ENCODE peak calls at places on chromosomes 3 and 15, in six cellular contexts. One of them, this sample, is unnamed.

GRCh38 chr3:58341376-58341775 is 8.7 kb downstream of the PXK start:
- DNase-seq in GM12864: no peak
- DNase-seq in A549: no peak
- DNase-seq in lung: no peak
- DNase-seq in astrocyte of the spinal cord: no peak
- DNase-seq in choroid plexus epithelial cell: no peak
- DNase-seq in this sample: no peak

GRCh38 chr3:39372831-39373230 is 10.3 kb upstream of the SLC25A38 start:
- DNase-seq in GM12864: no peak
- DNase-seq in A549: no peak
- DNase-seq in lung: no peak
- DNase-seq in astrocyte of the spinal cord: no peak
- DNase-seq in choroid plexus epithelial cell: no peak
- DNase-seq in this sample: no peak

GRCh38 chr3:112778298-112779008 is 68.2 kb downstream of the CD200R1L start:
- DNase-seq in GM12864: no peak
- DNase-seq in A549: no peak
- DNase-seq in lung: no peak
- DNase-seq in astrocyte of the spinal cord: peak
- DNase-seq in choroid plexus epithelial cell: peak
- DNase-seq in this sample: no peak

GRCh38 chr15:37777006-37777405 is 157.4 kb upstream of the TMCO5A start:
- DNase-seq in GM12864: no peak
- DNase-seq in A549: no peak
- DNase-seq in lung: no peak
- DNase-seq in astrocyte of the spinal cord: no peak
- DNase-seq in choroid plexus epithelial cell: no peak
- DNase-seq in this sample: no peak

GRCh38 chr3:129305592-129306091 is 27.0 kb downstream of the HMCES start:
- DNase-seq in GM12864: no peak
- DNase-seq in A549: no peak
- DNase-seq in lung: peak
- DNase-seq in astrocyte of the spinal cord: peak
- DNase-seq in choroid plexus epithelial cell: peak
- DNase-seq in this sample: no peak

GRCh38 chr3:122247825-122248185 is 64.3 kb downstream of the CASR start:
- DNase-seq in GM12864: no peak
- DNase-seq in A549: no peak
- DNase-seq in lung: no peak
- DNase-seq in astrocyte of the spinal cord: peak
- DNase-seq in choroid plexus epithelial cell: no peak
- DNase-seq in this sample: no peak

GRCh38 chr3:69392415-69392814 is 6.5 kb upstream of the FRMD4B start:
- DNase-seq in GM12864: no peak
- DNase-seq in A549: no peak
- DNase-seq in lung: no peak
- DNase-seq in astrocyte of the spinal cord: no peak
- DNase-seq in choroid plexus epithelial cell: no peak
- DNase-seq in this sample: no peak

GRCh38 chr3:18237251-18238005 is 187.7 kb downstream of the SATB1 start:
- DNase-seq in GM12864: no peak
- DNase-seq in A549: no peak
- DNase-seq in lung: no peak
- DNase-seq in astrocyte of the spinal cord: peak
- DNase-seq in choroid plexus epithelial cell: peak
- DNase-seq in this sample: no peak

GRCh38 chr3:13277860-13278531 is 142.1 kb downstream of the NUP210 start:
- DNase-seq in GM12864: no peak
- DNase-seq in A549: no peak
- DNase-seq in lung: no peak
- DNase-seq in astrocyte of the spinal cord: no peak
- DNase-seq in choroid plexus epithelial cell: no peak
- DNase-seq in this sample: no peak

DNA sequence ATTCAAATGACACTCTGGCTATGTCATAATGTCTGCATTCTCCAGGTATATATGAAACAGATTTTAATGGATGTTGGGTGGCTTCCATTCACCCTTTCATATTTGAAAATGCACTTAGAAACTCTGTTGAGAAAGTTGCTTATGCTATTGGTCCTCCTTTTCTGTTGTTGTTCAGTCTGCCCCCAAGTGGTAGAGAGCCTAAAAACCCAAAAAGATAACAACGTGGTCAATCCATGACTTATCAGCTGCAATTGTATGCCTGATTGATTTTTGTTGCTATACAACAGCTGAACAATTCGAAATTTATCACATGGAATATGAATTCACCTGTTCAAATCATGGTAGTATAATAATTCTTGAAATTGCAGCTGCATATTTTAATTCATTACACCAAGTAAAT is 279.8 kb downstream of the ROBO2 start:
- DNase-seq in GM12864: no peak
- DNase-seq in A549: no peak
- DNase-seq in lung: no peak
- DNase-seq in astrocyte of the spinal cord: no peak
- DNase-seq in choroid plexus epithelial cell: peak
- DNase-seq in this sample: no peak
- TF ChIP-seq CTCF in GM12864: no peak
- TF ChIP-seq CTCF in A549: no peak
- TF ChIP-seq CTCF in lung: no peak
- TF ChIP-seq CTCF in astrocyte of the spinal cord: peak
- TF ChIP-seq CTCF in choroid plexus epithelial cell: peak
- TF ChIP-seq CTCF in this sample: peak

DNA sequence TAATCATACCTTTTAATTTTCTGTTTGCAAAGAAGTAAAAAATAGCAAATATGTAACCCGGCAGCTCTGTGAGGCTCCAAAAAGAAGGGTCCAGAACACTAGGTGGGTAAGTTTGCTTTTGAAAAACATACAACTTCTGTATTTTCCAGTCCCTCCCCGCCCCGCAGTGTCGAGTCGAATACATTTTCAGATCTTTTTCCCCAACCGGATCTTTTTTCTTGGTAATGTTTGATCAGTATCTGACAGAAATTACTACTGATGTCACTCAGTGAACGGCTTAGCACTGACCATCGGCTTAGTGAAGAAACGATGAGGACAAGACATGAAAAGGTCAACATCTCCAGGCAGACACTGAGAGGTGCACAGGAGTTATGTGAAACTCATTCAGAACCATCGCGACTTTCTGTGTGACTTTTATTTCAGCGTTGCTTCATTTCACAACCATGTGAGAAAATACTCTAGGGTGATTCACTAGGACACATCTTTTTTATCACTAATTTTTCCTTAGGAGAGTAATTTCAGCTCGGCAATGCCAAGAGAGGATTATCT is 11.0 kb downstream of the ISL2 start:
- DNase-seq in GM12864: no peak
- DNase-seq in A549: no peak
- DNase-seq in lung: no peak
- DNase-seq in astrocyte of the spinal cord: no peak
- DNase-seq in choroid plexus epithelial cell: no peak
- DNase-seq in this sample: no peak
- H3K4me3 ChIP-seq in GM12864: no peak
- H3K4me3 ChIP-seq in A549: no peak
- H3K4me3 ChIP-seq in lung: no peak
- H3K4me3 ChIP-seq in astrocyte of the spinal cord: no peak
- H3K4me3 ChIP-seq in choroid plexus epithelial cell: no peak
- H3K4me3 ChIP-seq in this sample: no peak

GRCh38 chr3:167451282-167451681 is 22.6 kb downstream of the SERPINI2 start:
- DNase-seq in GM12864: no peak
- DNase-seq in A549: no peak
- DNase-seq in lung: no peak
- DNase-seq in astrocyte of the spinal cord: no peak
- DNase-seq in choroid plexus epithelial cell: no peak
- DNase-seq in this sample: peak
- TF ChIP-seq CTCF in GM12864: no peak
- TF ChIP-seq CTCF in A549: no peak
- TF ChIP-seq CTCF in lung: no peak
- TF ChIP-seq CTCF in astrocyte of the spinal cord: no peak
- TF ChIP-seq CTCF in choroid plexus epithelial cell: no peak
- TF ChIP-seq CTCF in this sample: no peak

GRCh38 chr3:171285287-171285686 is 174.9 kb downstream of the TNIK start:
- DNase-seq in GM12864: no peak
- DNase-seq in A549: no peak
- DNase-seq in lung: no peak
- DNase-seq in astrocyte of the spinal cord: no peak
- DNase-seq in choroid plexus epithelial cell: peak
- DNase-seq in this sample: no peak

GRCh38 chr3:171284308-171285075 is 175.7 kb downstream of the TNIK start:
- DNase-seq in GM12864: peak
- DNase-seq in A549: peak
- DNase-seq in lung: no peak
- DNase-seq in astrocyte of the spinal cord: peak
- DNase-seq in choroid plexus epithelial cell: peak
- DNase-seq in this sample: no peak

GRCh38 chr3:171281256-171281655 is 178.9 kb downstream of the TNIK start:
- DNase-seq in GM12864: no peak
- DNase-seq in A549: no peak
- DNase-seq in lung: no peak
- DNase-seq in astrocyte of the spinal cord: no peak
- DNase-seq in choroid plexus epithelial cell: no peak
- DNase-seq in this sample: no peak

GRCh38 chr3:171283248-171284222 is 176.7 kb downstream of the TNIK start:
- DNase-seq in GM12864: no peak
- DNase-seq in A549: no peak
- DNase-seq in lung: no peak
- DNase-seq in astrocyte of the spinal cord: no peak
- DNase-seq in choroid plexus epithelial cell: no peak
- DNase-seq in this sample: no peak

GRCh38 chr3:171282041-171282440 is 178.2 kb downstream of the TNIK start:
- DNase-seq in GM12864: no peak
- DNase-seq in A549: no peak
- DNase-seq in lung: no peak
- DNase-seq in astrocyte of the spinal cord: peak
- DNase-seq in choroid plexus epithelial cell: peak
- DNase-seq in this sample: peak
- H3K4me3 ChIP-seq in GM12864: no peak
- H3K4me3 ChIP-seq in A549: no peak
- H3K4me3 ChIP-seq in lung: no peak
- H3K4me3 ChIP-seq in astrocyte of the spinal cord: no peak
- H3K4me3 ChIP-seq in choroid plexus epithelial cell: no peak
- H3K4me3 ChIP-seq in this sample: no peak

GRCh38 chr15:26864664-26865191 is 2.1 kb upstream of the GABRA5 start:
- DNase-seq in GM12864: no peak
- DNase-seq in A549: peak
- DNase-seq in lung: no peak
- DNase-seq in astrocyte of the spinal cord: peak
- DNase-seq in choroid plexus epithelial cell: peak
- DNase-seq in this sample: no peak
- TF ChIP-seq CTCF in GM12864: peak
- TF ChIP-seq CTCF in A549: peak
- TF ChIP-seq CTCF in lung: peak
- TF ChIP-seq CTCF in astrocyte of the spinal cord: peak
- TF ChIP-seq CTCF in choroid plexus epithelial cell: peak
- TF ChIP-seq CTCF in this sample: peak